ENCODE peak calls at places on chromosome 21, in seven cellular contexts. One of them, this sample, is unnamed.

GRCh38 chr21:45388611-45389296 is 16.2 kb upstream of the COL18A1 start:
- DNase-seq in lower leg skin: no peak
- DNase-seq in cardiac fibroblast: no peak
- DNase-seq in SJSA1: no peak
- DNase-seq in neuronal stem cell: no peak
- DNase-seq in RWPE1: no peak
- DNase-seq in HS-5: no peak
- DNase-seq in this sample: no peak

GRCh38 chr21:36355071-36355680 is 30.0 kb upstream of the CHAF1B start:
- DNase-seq in HS-5: no peak
- DNase-seq in neuronal stem cell: no peak
- DNase-seq in SJSA1: no peak
- DNase-seq in cardiac fibroblast: no peak
- DNase-seq in lower leg skin: no peak
- DNase-seq in RWPE1: no peak
- DNase-seq in this sample: no peak

GRCh38 chr21:42496839-42497202 is 797 bp upstream of the RSPH1 start:
- DNase-seq in SJSA1: no peak
- DNase-seq in HS-5: no peak
- DNase-seq in lower leg skin: no peak
- DNase-seq in cardiac fibroblast: no peak
- DNase-seq in RWPE1: no peak
- DNase-seq in neuronal stem cell: no peak
- DNase-seq in this sample: no peak

GRCh38 chr21:28309596-28309995 is 683.1 kb downstream of the LTN1 start:
- DNase-seq in RWPE1: no peak
- DNase-seq in lower leg skin: no peak
- DNase-seq in HS-5: no peak
- DNase-seq in neuronal stem cell: no peak
- DNase-seq in SJSA1: no peak
- DNase-seq in cardiac fibroblast: no peak
- DNase-seq in this sample: no peak

GRCh38 chr21:34808569-34809204 is 139.9 kb downstream of the CLIC6 start:
- DNase-seq in neuronal stem cell: no peak
- DNase-seq in SJSA1: no peak
- DNase-seq in HS-5: no peak
- DNase-seq in lower leg skin: no peak
- DNase-seq in cardiac fibroblast: peak
- DNase-seq in RWPE1: no peak
- DNase-seq in this sample: no peak

GRCh38 chr21:44085491-44086321 is 21.5 kb upstream of the PWP2 start:
- DNase-seq in RWPE1: no peak
- DNase-seq in neuronal stem cell: no peak
- DNase-seq in SJSA1: peak
- DNase-seq in lower leg skin: no peak
- DNase-seq in HS-5: no peak
- DNase-seq in cardiac fibroblast: peak
- DNase-seq in this sample: no peak

GRCh38 chr21:30831194-30831765 is 1.7 kb upstream of the KRTAP7-1 start:
- DNase-seq in neuronal stem cell: peak
- DNase-seq in RWPE1: no peak
- DNase-seq in cardiac fibroblast: peak
- DNase-seq in HS-5: no peak
- DNase-seq in SJSA1: no peak
- DNase-seq in lower leg skin: no peak
- DNase-seq in this sample: no peak

GRCh38 chr21:28632718-28633408 is 359.8 kb downstream of the LTN1 start:
- DNase-seq in SJSA1: peak
- DNase-seq in RWPE1: peak
- DNase-seq in cardiac fibroblast: peak
- DNase-seq in HS-5: peak
- DNase-seq in neuronal stem cell: peak
- DNase-seq in lower leg skin: no peak
- DNase-seq in this sample: no peak

GRCh38 chr21:41794600-41794999 is 27.7 kb upstream of the RIPK4 start:
- DNase-seq in lower leg skin: no peak
- DNase-seq in HS-5: no peak
- DNase-seq in RWPE1: no peak
- DNase-seq in SJSA1: no peak
- DNase-seq in neuronal stem cell: no peak
- DNase-seq in cardiac fibroblast: no peak
- DNase-seq in this sample: no peak

GRCh38 chr21:45228171-45228641 is 59.5 kb downstream of the POFUT2 start:
- DNase-seq in SJSA1: peak
- DNase-seq in HS-5: peak
- DNase-seq in lower leg skin: peak
- DNase-seq in RWPE1: peak
- DNase-seq in neuronal stem cell: no peak
- DNase-seq in cardiac fibroblast: peak
- DNase-seq in this sample: no peak

GRCh38 chr21:25953196-25953595 is 217.4 kb downstream of the APP start:
- DNase-seq in SJSA1: no peak
- DNase-seq in cardiac fibroblast: no peak
- DNase-seq in RWPE1: no peak
- DNase-seq in neuronal stem cell: no peak
- DNase-seq in lower leg skin: no peak
- DNase-seq in HS-5: no peak
- DNase-seq in this sample: no peak

GRCh38 chr21:31530918-31531705 is 128.4 kb upstream of the SOD1 start:
- DNase-seq in HS-5: no peak
- DNase-seq in lower leg skin: no peak
- DNase-seq in SJSA1: no peak
- DNase-seq in RWPE1: no peak
- DNase-seq in cardiac fibroblast: no peak
- DNase-seq in neuronal stem cell: no peak
- DNase-seq in this sample: no peak

GRCh38 chr21:46065215-46065992 is 32.5 kb upstream of the COL6A2 start:
- DNase-seq in RWPE1: no peak
- DNase-seq in HS-5: no peak
- DNase-seq in cardiac fibroblast: peak
- DNase-seq in SJSA1: peak
- DNase-seq in lower leg skin: peak
- DNase-seq in neuronal stem cell: no peak
- DNase-seq in this sample: no peak

GRCh38 chr21:16424331-16424749 is 694.6 kb downstream of the USP25 start:
- DNase-seq in RWPE1: no peak
- DNase-seq in lower leg skin: no peak
- DNase-seq in HS-5: no peak
- DNase-seq in cardiac fibroblast: peak
- DNase-seq in neuronal stem cell: no peak
- DNase-seq in SJSA1: peak
- DNase-seq in this sample: no peak

GRCh38 chr21:35932232-35932911 is 128.0 kb downstream of the SETD4 start:
- DNase-seq in HS-5: peak
- DNase-seq in SJSA1: peak
- DNase-seq in RWPE1: peak
- DNase-seq in lower leg skin: peak
- DNase-seq in cardiac fibroblast: peak
- DNase-seq in neuronal stem cell: no peak
- DNase-seq in this sample: no peak

GRCh38 chr21:43645414-43645891 is 13.8 kb downstream of the HSF2BP start:
- DNase-seq in lower leg skin: peak
- DNase-seq in neuronal stem cell: peak
- DNase-seq in HS-5: no peak
- DNase-seq in RWPE1: peak
- DNase-seq in cardiac fibroblast: peak
- DNase-seq in SJSA1: peak
- DNase-seq in this sample: no peak

GRCh38 chr21:28229811-28230210 is 762.9 kb downstream of the LTN1 start:
- DNase-seq in cardiac fibroblast: peak
- DNase-seq in lower leg skin: no peak
- DNase-seq in neuronal stem cell: no peak
- DNase-seq in RWPE1: peak
- DNase-seq in SJSA1: no peak
- DNase-seq in HS-5: peak
- DNase-seq in this sample: no peak

GRCh38 chr21:38988211-38989096 is 182.7 kb downstream of the ETS2 start:
- DNase-seq in HS-5: no peak
- DNase-seq in neuronal stem cell: no peak
- DNase-seq in SJSA1: no peak
- DNase-seq in RWPE1: no peak
- DNase-seq in cardiac fibroblast: no peak
- DNase-seq in lower leg skin: peak
- DNase-seq in this sample: no peak

GRCh38 chr21:32658524-32658923 is 46.3 kb upstream of the CFAP298 start:
- DNase-seq in lower leg skin: no peak
- DNase-seq in neuronal stem cell: no peak
- DNase-seq in cardiac fibroblast: no peak
- DNase-seq in SJSA1: no peak
- DNase-seq in HS-5: no peak
- DNase-seq in RWPE1: no peak
- DNase-seq in this sample: no peak

GRCh38 chr21:25701529-25701928 is 33.2 kb downstream of the ATP5PF start:
- DNase-seq in cardiac fibroblast: no peak
- DNase-seq in RWPE1: no peak
- DNase-seq in HS-5: no peak
- DNase-seq in SJSA1: no peak
- DNase-seq in neuronal stem cell: no peak
- DNase-seq in lower leg skin: no peak
- DNase-seq in this sample: no peak

GRCh38 chr21:34880401-34880800 is 168.7 kb downstream of the RUNX1 start:
- DNase-seq in cardiac fibroblast: no peak
- DNase-seq in lower leg skin: no peak
- DNase-seq in RWPE1: no peak
- DNase-seq in SJSA1: no peak
- DNase-seq in HS-5: no peak
- DNase-seq in neuronal stem cell: no peak
- DNase-seq in this sample: no peak

GRCh38 chr21:20999567-21000169 is 1.5 kb downstream of the NCAM2 start:
- DNase-seq in lower leg skin: no peak
- DNase-seq in HS-5: peak
- DNase-seq in cardiac fibroblast: peak
- DNase-seq in SJSA1: peak
- DNase-seq in RWPE1: peak
- DNase-seq in neuronal stem cell: peak
- DNase-seq in this sample: peak

GRCh38 chr21:26844258-26845065 is 747 bp downstream of the ADAMTS1 start:
- DNase-seq in SJSA1: peak
- DNase-seq in neuronal stem cell: peak
- DNase-seq in lower leg skin: no peak
- DNase-seq in RWPE1: peak
- DNase-seq in cardiac fibroblast: peak
- DNase-seq in HS-5: no peak
- DNase-seq in this sample: peak

GRCh38 chr21:27104749-27105439 is 138.0 kb upstream of the ADAMTS5 start:
- DNase-seq in SJSA1: no peak
- DNase-seq in HS-5: peak
- DNase-seq in RWPE1: no peak
- DNase-seq in neuronal stem cell: no peak
- DNase-seq in cardiac fibroblast: peak
- DNase-seq in lower leg skin: no peak
- DNase-seq in this sample: no peak

GRCh38 chr21:44987301-44987885 is 47.6 kb downstream of the SLX9 start:
- DNase-seq in cardiac fibroblast: no peak
- DNase-seq in SJSA1: no peak
- DNase-seq in RWPE1: no peak
- DNase-seq in neuronal stem cell: no peak
- DNase-seq in lower leg skin: no peak
- DNase-seq in HS-5: no peak
- DNase-seq in this sample: no peak

GRCh38 chr21:42465008-42465878 is 30.8 kb downstream of the RSPH1 start:
- DNase-seq in SJSA1: no peak
- DNase-seq in neuronal stem cell: no peak
- DNase-seq in RWPE1: no peak
- DNase-seq in lower leg skin: no peak
- DNase-seq in HS-5: no peak
- DNase-seq in cardiac fibroblast: peak
- DNase-seq in this sample: no peak

GRCh38 chr21:44547656-44548331 is 3.5 kb downstream of the KRTAP10-2 start:
- DNase-seq in SJSA1: no peak
- DNase-seq in RWPE1: no peak
- DNase-seq in cardiac fibroblast: no peak
- DNase-seq in neuronal stem cell: no peak
- DNase-seq in lower leg skin: no peak
- DNase-seq in HS-5: no peak
- DNase-seq in this sample: no peak

GRCh38 chr21:23471877-23472276 is 2135.4 kb downstream of the MRPL39 start:
- DNase-seq in neuronal stem cell: no peak
- DNase-seq in lower leg skin: no peak
- DNase-seq in cardiac fibroblast: no peak
- DNase-seq in HS-5: no peak
- DNase-seq in RWPE1: no peak
- DNase-seq in SJSA1: no peak
- DNase-seq in this sample: no peak

GRCh38 chr21:45135122-45135521 is 60.7 kb downstream of the ADARB1 start:
- DNase-seq in SJSA1: no peak
- DNase-seq in lower leg skin: no peak
- DNase-seq in cardiac fibroblast: no peak
- DNase-seq in neuronal stem cell: no peak
- DNase-seq in RWPE1: no peak
- DNase-seq in HS-5: no peak
- DNase-seq in this sample: no peak

GRCh38 chr21:45126085-45126687 is 51.8 kb downstream of the ADARB1 start:
- DNase-seq in neuronal stem cell: no peak
- DNase-seq in SJSA1: no peak
- DNase-seq in cardiac fibroblast: no peak
- DNase-seq in lower leg skin: no peak
- DNase-seq in HS-5: no peak
- DNase-seq in RWPE1: no peak
- DNase-seq in this sample: no peak

GRCh38 chr21:35399706-35400105 is 350.6 kb upstream of the RUNX1 start:
- DNase-seq in neuronal stem cell: no peak
- DNase-seq in SJSA1: no peak
- DNase-seq in HS-5: no peak
- DNase-seq in lower leg skin: no peak
- DNase-seq in RWPE1: no peak
- DNase-seq in cardiac fibroblast: no peak
- DNase-seq in this sample: no peak

GRCh38 chr21:44199448-44199847 is 41.3 kb downstream of the ICOSLG start:
- DNase-seq in neuronal stem cell: no peak
- DNase-seq in RWPE1: no peak
- DNase-seq in lower leg skin: no peak
- DNase-seq in HS-5: no peak
- DNase-seq in cardiac fibroblast: no peak
- DNase-seq in SJSA1: no peak
- DNase-seq in this sample: no peak

GRCh38 chr21:44052830-44053226 is 40.7 kb downstream of the TRAPPC10 start:
- DNase-seq in lower leg skin: no peak
- DNase-seq in HS-5: no peak
- DNase-seq in neuronal stem cell: no peak
- DNase-seq in RWPE1: no peak
- DNase-seq in cardiac fibroblast: no peak
- DNase-seq in SJSA1: no peak
- DNase-seq in this sample: no peak

GRCh38 chr21:39037807-39038405 is 145.3 kb downstream of the PSMG1 start:
- DNase-seq in cardiac fibroblast: no peak
- DNase-seq in lower leg skin: no peak
- DNase-seq in HS-5: no peak
- DNase-seq in neuronal stem cell: no peak
- DNase-seq in RWPE1: no peak
- DNase-seq in SJSA1: no peak
- DNase-seq in this sample: no peak

GRCh38 chr21:42102946-42103345 is 31.8 kb downstream of the UMODL1 start:
- DNase-seq in cardiac fibroblast: no peak
- DNase-seq in RWPE1: no peak
- DNase-seq in lower leg skin: no peak
- DNase-seq in SJSA1: no peak
- DNase-seq in HS-5: no peak
- DNase-seq in neuronal stem cell: no peak
- DNase-seq in this sample: no peak

GRCh38 chr21:45997205-45997494 is 15.6 kb downstream of the COL6A1 start:
- DNase-seq in cardiac fibroblast: no peak
- DNase-seq in RWPE1: no peak
- DNase-seq in neuronal stem cell: no peak
- DNase-seq in SJSA1: no peak
- DNase-seq in HS-5: no peak
- DNase-seq in lower leg skin: no peak
- DNase-seq in this sample: no peak

GRCh38 chr21:38349111-38349746 is 92.4 kb downstream of the KCNJ15 start:
- DNase-seq in cardiac fibroblast: peak
- DNase-seq in RWPE1: no peak
- DNase-seq in lower leg skin: no peak
- DNase-seq in HS-5: no peak
- DNase-seq in SJSA1: no peak
- DNase-seq in neuronal stem cell: no peak
- DNase-seq in this sample: no peak